ENCODE peak calls at places on chromosomes 4 and X, in six cellular contexts. One of them, this sample, is unnamed.
A peak's percentile ranks its signal among the peaks of the same experiment; 100 is the strongest.

GRCh38 chrX:1727531-1728027 is 112.7 kb downstream of the ASMT start:
- DNase-seq in iPS DF 19.7: peak; percentile 74
- DNase-seq in activated CD4-positive, CD25-positive, alpha-beta regulatory T cell: no peak
- DNase-seq in EL: peak; percentile 41
- DNase-seq in anterior cingulate cortex: no peak
- DNase-seq in fibroblast of the conjunctiva: no peak
- DNase-seq in this sample: no peak

GRCh38 chr4:165331823-165332222 is 4.4 kb downstream of the MSMO1 start:
- DNase-seq in iPS DF 19.7: no peak
- DNase-seq in activated CD4-positive, CD25-positive, alpha-beta regulatory T cell: no peak
- DNase-seq in EL: no peak
- DNase-seq in anterior cingulate cortex: no peak
- DNase-seq in fibroblast of the conjunctiva: no peak
- DNase-seq in this sample: no peak

GRCh38 chrX:9676311-9676710 is 89.3 kb downstream of the GPR143 start:
- DNase-seq in iPS DF 19.7: no peak
- DNase-seq in activated CD4-positive, CD25-positive, alpha-beta regulatory T cell: no peak
- DNase-seq in EL: peak; percentile 32
- DNase-seq in anterior cingulate cortex: no peak
- DNase-seq in fibroblast of the conjunctiva: peak; percentile 30
- DNase-seq in this sample: peak; percentile 69

GRCh38 chr4:43242611-43243010 is 350.1 kb downstream of the GRXCR1 start:
- DNase-seq in iPS DF 19.7: no peak
- DNase-seq in activated CD4-positive, CD25-positive, alpha-beta regulatory T cell: no peak
- DNase-seq in EL: no peak
- DNase-seq in anterior cingulate cortex: no peak
- DNase-seq in fibroblast of the conjunctiva: no peak
- DNase-seq in this sample: peak; percentile 28

GRCh38 chrX:4547218-4547836 is 833.9 kb upstream of the PRKX start:
- DNase-seq in iPS DF 19.7: peak; percentile 7
- DNase-seq in activated CD4-positive, CD25-positive, alpha-beta regulatory T cell: peak; percentile 0
- DNase-seq in EL: peak; percentile 1
- DNase-seq in anterior cingulate cortex: peak; percentile 0
- DNase-seq in fibroblast of the conjunctiva: peak; percentile 26
- DNase-seq in this sample: peak; percentile 6

GRCh38 chr4:36000941-36001557 is 243.3 kb downstream of the ARAP2 start:
- DNase-seq in iPS DF 19.7: no peak
- DNase-seq in activated CD4-positive, CD25-positive, alpha-beta regulatory T cell: no peak
- DNase-seq in EL: no peak
- DNase-seq in anterior cingulate cortex: no peak
- DNase-seq in fibroblast of the conjunctiva: no peak
- DNase-seq in this sample: no peak

GRCh38 chrX:65536291-65536690 is 1.7 kb upstream of the LAS1L start:
- DNase-seq in iPS DF 19.7: no peak
- DNase-seq in activated CD4-positive, CD25-positive, alpha-beta regulatory T cell: no peak
- DNase-seq in EL: no peak
- DNase-seq in anterior cingulate cortex: no peak
- DNase-seq in fibroblast of the conjunctiva: no peak
- DNase-seq in this sample: no peak

GRCh38 chr4:77043507-77044131 is 32.2 kb downstream of the CCNI start:
- DNase-seq in iPS DF 19.7: no peak
- DNase-seq in activated CD4-positive, CD25-positive, alpha-beta regulatory T cell: no peak
- DNase-seq in EL: peak; percentile 58
- DNase-seq in anterior cingulate cortex: no peak
- DNase-seq in fibroblast of the conjunctiva: no peak
- DNase-seq in this sample: peak; percentile 44

GRCh38 chr4:78710536-78710935 is 65.6 kb upstream of the BMP2K start:
- DNase-seq in iPS DF 19.7: no peak
- DNase-seq in activated CD4-positive, CD25-positive, alpha-beta regulatory T cell: no peak
- DNase-seq in EL: peak; percentile 70
- DNase-seq in anterior cingulate cortex: no peak
- DNase-seq in fibroblast of the conjunctiva: no peak
- DNase-seq in this sample: no peak

GRCh38 chr4:110808371-110808878 is 185.5 kb upstream of the PITX2 start:
- DNase-seq in iPS DF 19.7: no peak
- DNase-seq in activated CD4-positive, CD25-positive, alpha-beta regulatory T cell: no peak
- DNase-seq in EL: peak; percentile 57
- DNase-seq in anterior cingulate cortex: no peak
- DNase-seq in fibroblast of the conjunctiva: no peak
- DNase-seq in this sample: no peak

GRCh38 chrX:123339201-123339905 is 155.3 kb downstream of the GRIA3 start:
- DNase-seq in iPS DF 19.7: no peak
- DNase-seq in activated CD4-positive, CD25-positive, alpha-beta regulatory T cell: no peak
- DNase-seq in EL: peak; percentile 58
- DNase-seq in anterior cingulate cortex: no peak
- DNase-seq in fibroblast of the conjunctiva: peak; percentile 16
- DNase-seq in this sample: peak; percentile 29

GRCh38 chrX:133335027-133335426 is 80.3 kb downstream of the GPC4 start:
- DNase-seq in iPS DF 19.7: no peak
- DNase-seq in activated CD4-positive, CD25-positive, alpha-beta regulatory T cell: no peak
- DNase-seq in EL: no peak
- DNase-seq in anterior cingulate cortex: no peak
- DNase-seq in fibroblast of the conjunctiva: no peak
- DNase-seq in this sample: peak; percentile 3

GRCh38 chr4:185726931-185727330 is 85.1 kb downstream of the SORBS2 start:
- DNase-seq in iPS DF 19.7: no peak
- DNase-seq in activated CD4-positive, CD25-positive, alpha-beta regulatory T cell: no peak
- DNase-seq in EL: no peak
- DNase-seq in anterior cingulate cortex: no peak
- DNase-seq in fibroblast of the conjunctiva: no peak
- DNase-seq in this sample: peak; percentile 62